ENCODE peak calls at places on chromosomes 16 and 17, in eight cellular contexts. U, H, K, G, T, D, O and Z are unnamed samples.

GRCh38 chr16:47695746-47696145 is 234.6 kb downstream of the PHKB start:
- DNase-seq in U (no peak), H (no peak), K (no peak), G (peak; percentile 77), T (no peak), D (no peak), O (no peak), Z (no peak)

GRCh38 chr16:70708381-70709253 is 22.8 kb upstream of the MTSS2 start:
- DNase-seq in U (no peak), H (no peak), K (no peak), G (peak; percentile 13), T (no peak), D (no peak), O (no peak), Z (no peak)

GRCh38 chr16:70715113-70715711 is 29.4 kb upstream of the MTSS2 start:
- DNase-seq in U (no peak), H (peak; percentile 93), K (peak; percentile 90), G (no peak), T (peak; percentile 74), D (peak; percentile 70), O (peak; percentile 84), Z (no peak)

GRCh38 chr17:63116967-63117366 is 150.9 kb downstream of the TANC2 start:
- DNase-seq in U (no peak), H (no peak), K (no peak), G (no peak), T (no peak), D (no peak), O (no peak), Z (no peak)

GRCh38 chr17:48487221-48487620 is 43.6 kb downstream of the HOXB1 start:
- DNase-seq in U (no peak), H (no peak), K (no peak), G (no peak), T (no peak), D (no peak), O (no peak), Z (no peak)

GRCh38 chr16:20902426-20902825 is 1.9 kb downstream of the LYRM1 start:
- DNase-seq in U (no peak), H (no peak), K (no peak), G (no peak), T (no peak), D (no peak), O (no peak), Z (no peak)

GRCh38 chr17:83173180-83173996 is 94.0 kb downstream of the METRNL start:
- DNase-seq in U (no peak), H (no peak), K (peak; percentile 12), G (no peak), T (peak; percentile 3), D (no peak), O (peak; percentile 47), Z (no peak)

GRCh38 chr16:75618782-75619181 is 4.3 kb downstream of the ADAT1 start:
- DNase-seq in U (no peak), H (no peak), K (no peak), G (no peak), T (no peak), D (no peak), O (no peak), Z (no peak)

GRCh38 chr17:29038511-29039300 is 4.2 kb upstream of the PIPOX start:
- DNase-seq in U (no peak), H (no peak), K (no peak), G (no peak), T (no peak), D (no peak), O (no peak), Z (no peak)

GRCh38 chr17:4596636-4597380 is 12.5 kb downstream of the SMTNL2 start:
- DNase-seq in U (no peak), H (no peak), K (no peak), G (no peak), T (no peak), D (no peak), O (no peak), Z (no peak)

GRCh38 chr17:63694229-63694973 is 5.5 kb downstream of the LIMD2 start:
- DNase-seq in U (no peak), H (no peak), K (no peak), G (no peak), T (no peak), D (no peak), O (no peak), Z (no peak)

GRCh38 chr17:29412780-29413565 is 22.8 kb downstream of the TAOK1 start:
- DNase-seq in U (no peak), H (no peak), K (no peak), G (peak; percentile 80), T (no peak), D (no peak), O (no peak), Z (no peak)

GRCh38 chr16:15576960-15577958 is 65.7 kb downstream of the MARF1 start:
- DNase-seq in U (no peak), H (no peak), K (no peak), G (no peak), T (no peak), D (peak; percentile 91), O (peak; percentile 85), Z (no peak)

GRCh38 chr17:50151937-50152547 is 1.6 kb upstream of the PPP1R9B start:
- DNase-seq in U (no peak), H (peak; percentile 99), K (peak; percentile 82), G (peak; percentile 81), T (peak; percentile 90), D (peak; percentile 90), O (no peak), Z (peak; percentile 46)

GRCh38 chr17:50149099-50149424 is 1.4 kb downstream of the PPP1R9B start:
- DNase-seq in U (no peak), H (no peak), K (no peak), G (no peak), T (no peak), D (no peak), O (no peak), Z (no peak)

GRCh38 chr17:50151041-50151936 is 812 bp upstream of the PPP1R9B start:
- DNase-seq in U (peak; percentile 63), H (peak; percentile 97), K (peak; percentile 91), G (peak; percentile 85), T (peak; percentile 94), D (peak; percentile 93), O (peak; percentile 83), Z (peak; percentile 57)

GRCh38 chr17:50149425-50150353 is 788 bp downstream of the PPP1R9B start:
- DNase-seq in U (no peak), H (no peak), K (peak; percentile 52), G (peak; percentile 59), T (peak; percentile 66), D (peak; percentile 74), O (no peak), Z (no peak)

DNA sequence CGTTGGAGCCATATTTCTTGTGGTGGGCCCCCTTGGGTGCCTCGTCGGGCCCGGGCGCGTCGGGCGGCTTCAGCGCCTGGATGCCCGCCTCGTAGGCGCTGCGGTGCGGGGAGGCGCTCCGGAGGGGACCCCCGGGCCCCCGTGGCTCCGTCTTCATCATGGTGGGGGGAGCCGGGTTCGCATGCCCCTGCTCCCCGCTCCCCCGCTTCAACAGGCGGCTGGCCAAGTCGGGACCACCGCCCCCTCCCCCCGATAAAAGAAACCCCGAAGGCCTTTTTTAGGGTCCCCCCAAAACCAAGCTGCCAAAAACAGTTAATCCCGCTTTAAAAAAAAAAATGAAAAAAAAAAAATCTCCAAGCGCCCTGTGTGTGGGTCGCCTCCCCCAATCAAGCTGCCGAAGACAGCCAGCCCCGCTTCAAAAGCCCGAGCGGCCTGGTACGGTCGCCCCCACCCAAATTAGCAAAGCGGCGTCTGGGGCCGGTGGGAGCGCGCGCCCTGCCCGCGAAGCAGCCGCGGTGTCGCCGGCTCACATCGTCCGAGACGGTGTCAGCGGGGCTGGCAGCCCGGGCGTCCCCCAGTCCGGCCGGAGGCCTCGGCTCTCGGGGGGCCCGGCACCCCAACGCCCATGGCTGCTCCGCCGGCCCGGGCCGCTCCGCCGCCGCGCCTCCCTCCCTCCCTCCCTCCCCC is at the start of gene PPP1R9B:
- DNase-seq in U (no peak), H (no peak), K (peak; percentile 48), G (no peak), T (no peak), D (no peak), O (no peak), Z (no peak)
- TF ChIP-seq POLR2A in U (no peak), H (no peak), K (no peak), G (no peak), T (no peak), D (no peak), O (no peak), Z (no peak)

GRCh38 chr17:2093349-2093748 is 38.4 kb downstream of the HIC1 start:
- DNase-seq in U (no peak), H (no peak), K (no peak), G (no peak), T (no peak), D (no peak), O (no peak), Z (no peak)

GRCh38 chr17:2090804-2091534 is 36.1 kb downstream of the HIC1 start:
- DNase-seq in U (no peak), H (peak; percentile 54), K (peak; percentile 78), G (peak; percentile 85), T (peak; percentile 81), D (peak; percentile 56), O (no peak), Z (no peak)

GRCh38 chr17:2090210-2090641 is 35.3 kb downstream of the HIC1 start:
- DNase-seq in U (no peak), H (no peak), K (no peak), G (no peak), T (no peak), D (no peak), O (no peak), Z (no peak)

GRCh38 chr17:2094891-2095535 is 40.1 kb downstream of the HIC1 start:
- DNase-seq in U (no peak), H (no peak), K (peak; percentile 62), G (peak; percentile 78), T (peak; percentile 76), D (peak; percentile 33), O (peak; percentile 83), Z (no peak)

GRCh38 chr17:2092253-2092652 is 37.4 kb downstream of the HIC1 start:
- DNase-seq in U (no peak), H (no peak), K (no peak), G (no peak), T (no peak), D (no peak), O (no peak), Z (no peak)
- H3K4me1 ChIP-seq in U (peaks cover 46% of the 10 kb centered on the region), H (no peaks in the 10 kb centered on the region), K (peaks cover 15% of the 10 kb centered on the region), G (peaks cover 41% of the 10 kb centered on the region), T (peaks cover 55% of the 10 kb centered on the region), D (peaks cover 3% of the 10 kb centered on the region), O (peaks cover 4% of the 10 kb centered on the region), Z (peaks cover 28% of the 10 kb centered on the region)

DNA sequence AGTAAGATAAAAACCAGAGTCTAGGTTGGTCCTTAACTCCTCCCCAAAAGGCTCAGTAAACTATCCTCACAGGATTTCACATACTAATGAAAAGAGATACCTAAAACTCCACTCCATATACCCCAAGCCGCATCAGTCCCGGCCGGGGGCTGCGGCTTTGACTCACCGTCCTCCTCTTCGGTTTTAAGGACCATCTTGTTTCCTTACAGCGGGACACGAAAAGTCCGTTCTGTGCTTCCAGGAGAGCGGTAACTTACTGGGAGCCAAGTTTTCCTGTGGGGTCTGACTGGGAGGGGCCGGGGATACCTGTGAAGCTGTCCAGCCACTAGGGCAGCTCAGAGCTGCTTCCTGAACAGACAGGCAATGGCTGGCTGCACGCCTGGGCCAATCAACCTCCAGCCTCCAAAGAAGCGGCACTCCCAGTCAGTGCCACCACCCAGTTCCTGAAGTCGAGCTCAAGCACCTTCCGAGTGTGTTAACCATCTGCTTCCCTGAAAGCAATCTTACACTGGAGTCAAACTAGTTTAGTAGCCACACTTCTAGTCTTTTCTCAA is 45.5 kb downstream of the CYTH1 start:
- DNase-seq in U (no peak), H (peak; percentile 89), K (peak; percentile 52), G (peak; percentile 79), T (peak; percentile 81), D (peak; percentile 94), O (peak; percentile 87), Z (no peak)
- TF ChIP-seq POLR2A in U (peak; percentile 78), H (peak; percentile 38), K (peak; percentile 46), G (no peak), T (no peak), D (peak; percentile 91), O (no peak), Z (no peak)

GRCh38 chr17:57521606-57522435 is 223.3 kb downstream of the CCDC182 start:
- DNase-seq in U (no peak), H (no peak), K (no peak), G (no peak), T (no peak), D (no peak), O (no peak), Z (no peak)
- H3K4me1 ChIP-seq in U (peaks cover 42% of the 10 kb centered on the region), H (peaks cover 78% of the 10 kb centered on the region), K (no peaks in the 10 kb centered on the region), G (no peaks in the 10 kb centered on the region), T (peaks cover 13% of the 10 kb centered on the region), D (no peaks in the 10 kb centered on the region), O (no peaks in the 10 kb centered on the region), Z (peaks cover 25% of the 10 kb centered on the region)